ENCODE peak calls at places on chromosomes 4 and X, in five cellular contexts. One of them, this sample, is unnamed.

GRCh38 chr4:82753238-82753637 is 45.4 kb downstream of the SCD5 start:
- DNase-seq in COR-L47: no peak
- DNase-seq in Right ventricle myocardium superior: no peak
- DNase-seq in AG09309: no peak
- DNase-seq in NCI-H510A treated with DMSO at 0.1 percent for 48 hours: no peak
- DNase-seq in this sample: no peak

GRCh38 chr4:54929459-54929858 is 195.9 kb downstream of the KDR start:
- DNase-seq in COR-L47: no peak
- DNase-seq in Right ventricle myocardium superior: no peak
- DNase-seq in AG09309: no peak
- DNase-seq in NCI-H510A treated with DMSO at 0.1 percent for 48 hours: peak; percentile 81
- DNase-seq in this sample: peak; percentile 70

GRCh38 chr4:90254357-90254756 is 127.2 kb downstream of the CCSER1 start:
- DNase-seq in COR-L47: no peak
- DNase-seq in Right ventricle myocardium superior: no peak
- DNase-seq in AG09309: no peak
- DNase-seq in NCI-H510A treated with DMSO at 0.1 percent for 48 hours: no peak
- DNase-seq in this sample: no peak

GRCh38 chr4:133623847-133624246 is 474.8 kb downstream of the PCDH10 start:
- DNase-seq in COR-L47: no peak
- DNase-seq in Right ventricle myocardium superior: no peak
- DNase-seq in AG09309: no peak
- DNase-seq in NCI-H510A treated with DMSO at 0.1 percent for 48 hours: no peak
- DNase-seq in this sample: no peak

GRCh38 chr4:139457318-139457717 is 3.4 kb downstream of the RAB33B start:
- DNase-seq in COR-L47: no peak
- DNase-seq in Right ventricle myocardium superior: no peak
- DNase-seq in AG09309: no peak
- DNase-seq in NCI-H510A treated with DMSO at 0.1 percent for 48 hours: no peak
- DNase-seq in this sample: no peak

GRCh38 chr4:3779509-3779908 is 13.3 kb downstream of the ADRA2C start:
- DNase-seq in COR-L47: no peak
- DNase-seq in Right ventricle myocardium superior: no peak
- DNase-seq in AG09309: no peak
- DNase-seq in NCI-H510A treated with DMSO at 0.1 percent for 48 hours: no peak
- DNase-seq in this sample: no peak

GRCh38 chr4:171484681-171485080 is 328.5 kb upstream of the GALNTL6 start:
- DNase-seq in COR-L47: no peak
- DNase-seq in Right ventricle myocardium superior: no peak
- DNase-seq in AG09309: no peak
- DNase-seq in NCI-H510A treated with DMSO at 0.1 percent for 48 hours: no peak
- DNase-seq in this sample: no peak

GRCh38 chrX:47321386-47321785 is 49.0 kb upstream of the ZNF157 start:
- DNase-seq in COR-L47: no peak
- DNase-seq in Right ventricle myocardium superior: peak; percentile 52
- DNase-seq in AG09309: no peak
- DNase-seq in NCI-H510A treated with DMSO at 0.1 percent for 48 hours: no peak
- DNase-seq in this sample: no peak

GRCh38 chr4:54904953-54905352 is 220.4 kb downstream of the KDR start:
- DNase-seq in COR-L47: no peak
- DNase-seq in Right ventricle myocardium superior: no peak
- DNase-seq in AG09309: no peak
- DNase-seq in NCI-H510A treated with DMSO at 0.1 percent for 48 hours: no peak
- DNase-seq in this sample: no peak

GRCh38 chr4:123443401-123444297 is 47.1 kb downstream of the SPRY1 start:
- DNase-seq in COR-L47: no peak
- DNase-seq in Right ventricle myocardium superior: no peak
- DNase-seq in AG09309: no peak
- DNase-seq in NCI-H510A treated with DMSO at 0.1 percent for 48 hours: no peak
- DNase-seq in this sample: no peak

GRCh38 chrX:8274166-8274565 is 103.1 kb upstream of the VCX2 start:
- DNase-seq in COR-L47: no peak
- DNase-seq in Right ventricle myocardium superior: no peak
- DNase-seq in AG09309: no peak
- DNase-seq in NCI-H510A treated with DMSO at 0.1 percent for 48 hours: no peak
- DNase-seq in this sample: no peak

GRCh38 chrX:22395372-22395771 is 122.7 kb downstream of the CBLL2 start:
- DNase-seq in COR-L47: no peak
- DNase-seq in Right ventricle myocardium superior: no peak
- DNase-seq in AG09309: no peak
- DNase-seq in NCI-H510A treated with DMSO at 0.1 percent for 48 hours: no peak
- DNase-seq in this sample: no peak

GRCh38 chrX:69466546-69466945 is 37.6 kb upstream of the NALF2 start:
- DNase-seq in COR-L47: no peak
- DNase-seq in Right ventricle myocardium superior: no peak
- DNase-seq in AG09309: no peak
- DNase-seq in NCI-H510A treated with DMSO at 0.1 percent for 48 hours: no peak
- DNase-seq in this sample: no peak

GRCh38 chr4:168647976-168648375 is 151.1 kb downstream of the PALLD start:
- DNase-seq in COR-L47: no peak
- DNase-seq in Right ventricle myocardium superior: no peak
- DNase-seq in AG09309: no peak
- DNase-seq in NCI-H510A treated with DMSO at 0.1 percent for 48 hours: no peak
- DNase-seq in this sample: no peak

GRCh38 chrX:107935200-107935599 is 47.0 kb downstream of the TEX13B start:
- DNase-seq in COR-L47: no peak
- DNase-seq in Right ventricle myocardium superior: no peak
- DNase-seq in AG09309: no peak
- DNase-seq in NCI-H510A treated with DMSO at 0.1 percent for 48 hours: peak; percentile 0
- DNase-seq in this sample: no peak

GRCh38 chr4:120754590-120754989 is 167.9 kb downstream of the PRDM5 start:
- DNase-seq in COR-L47: no peak
- DNase-seq in Right ventricle myocardium superior: peak; percentile 58
- DNase-seq in AG09309: no peak
- DNase-seq in NCI-H510A treated with DMSO at 0.1 percent for 48 hours: peak; percentile 27
- DNase-seq in this sample: no peak

GRCh38 chr4:110085131-110085530 is 113.3 kb downstream of the ELOVL6 start:
- DNase-seq in COR-L47: peak; percentile 40
- DNase-seq in Right ventricle myocardium superior: no peak
- DNase-seq in AG09309: no peak
- DNase-seq in NCI-H510A treated with DMSO at 0.1 percent for 48 hours: peak; percentile 23
- DNase-seq in this sample: no peak

GRCh38 chr4:54539500-54540029 is 118.2 kb upstream of the KIT start:
- DNase-seq in COR-L47: no peak
- DNase-seq in Right ventricle myocardium superior: peak; percentile 79
- DNase-seq in AG09309: no peak
- DNase-seq in NCI-H510A treated with DMSO at 0.1 percent for 48 hours: peak; percentile 86
- DNase-seq in this sample: peak; percentile 27

GRCh38 chr4:130646886-130647285 is 1550.9 kb downstream of the C4orf33 start:
- DNase-seq in COR-L47: no peak
- DNase-seq in Right ventricle myocardium superior: no peak
- DNase-seq in AG09309: no peak
- DNase-seq in NCI-H510A treated with DMSO at 0.1 percent for 48 hours: no peak
- DNase-seq in this sample: no peak

GRCh38 chrX:29555465-29556091 is 659.8 kb upstream of the MAGEB2 start:
- DNase-seq in COR-L47: no peak
- DNase-seq in Right ventricle myocardium superior: no peak
- DNase-seq in AG09309: no peak
- DNase-seq in NCI-H510A treated with DMSO at 0.1 percent for 48 hours: no peak
- DNase-seq in this sample: no peak

GRCh38 chrX:67544871-67545771 is 1.3 kb downstream of the AR start:
- DNase-seq in COR-L47: no peak
- DNase-seq in Right ventricle myocardium superior: peak; percentile 42
- DNase-seq in AG09309: no peak
- DNase-seq in NCI-H510A treated with DMSO at 0.1 percent for 48 hours: no peak
- DNase-seq in this sample: no peak

GRCh38 chrX:81174286-81174685 is 27.4 kb downstream of the HMGN5 start:
- DNase-seq in COR-L47: no peak
- DNase-seq in Right ventricle myocardium superior: no peak
- DNase-seq in AG09309: no peak
- DNase-seq in NCI-H510A treated with DMSO at 0.1 percent for 48 hours: no peak
- DNase-seq in this sample: no peak

GRCh38 chrX:43940811-43941210 is 32.4 kb downstream of the NDP start:
- DNase-seq in COR-L47: no peak
- DNase-seq in Right ventricle myocardium superior: no peak
- DNase-seq in AG09309: no peak
- DNase-seq in NCI-H510A treated with DMSO at 0.1 percent for 48 hours: no peak
- DNase-seq in this sample: no peak

GRCh38 chrX:6169407-6169806 is 59.3 kb downstream of the NLGN4X start:
- DNase-seq in COR-L47: no peak
- DNase-seq in Right ventricle myocardium superior: no peak
- DNase-seq in AG09309: no peak
- DNase-seq in NCI-H510A treated with DMSO at 0.1 percent for 48 hours: no peak
- DNase-seq in this sample: no peak

GRCh38 chrX:22666441-22666840 is 333.3 kb upstream of the DDX53 start:
- DNase-seq in COR-L47: no peak
- DNase-seq in Right ventricle myocardium superior: no peak
- DNase-seq in AG09309: no peak
- DNase-seq in NCI-H510A treated with DMSO at 0.1 percent for 48 hours: no peak
- DNase-seq in this sample: no peak

GRCh38 chrX:153609917-153610833 is 11.2 kb upstream of the CCNQ start:
- DNase-seq in COR-L47: peak; percentile 73
- DNase-seq in Right ventricle myocardium superior: peak; percentile 86
- DNase-seq in AG09309: no peak
- DNase-seq in NCI-H510A treated with DMSO at 0.1 percent for 48 hours: peak; percentile 21
- DNase-seq in this sample: peak; percentile 65

GRCh38 chrX:33336783-33337182 is 125.4 kb upstream of the DMD start:
- DNase-seq in COR-L47: peak; percentile 40
- DNase-seq in Right ventricle myocardium superior: no peak
- DNase-seq in AG09309: no peak
- DNase-seq in NCI-H510A treated with DMSO at 0.1 percent for 48 hours: peak; percentile 32
- DNase-seq in this sample: no peak

GRCh38 chr4:73698217-73698616 is 42.2 kb upstream of the CXCL8 start:
- DNase-seq in COR-L47: no peak
- DNase-seq in Right ventricle myocardium superior: no peak
- DNase-seq in AG09309: no peak
- DNase-seq in NCI-H510A treated with DMSO at 0.1 percent for 48 hours: no peak
- DNase-seq in this sample: no peak

GRCh38 chr4:15244354-15244753 is 183.5 kb upstream of the C1QTNF7 start:
- DNase-seq in COR-L47: no peak
- DNase-seq in Right ventricle myocardium superior: no peak
- DNase-seq in AG09309: no peak
- DNase-seq in NCI-H510A treated with DMSO at 0.1 percent for 48 hours: no peak
- DNase-seq in this sample: no peak

GRCh38 chr4:160611181-160611580 is 1508.3 kb downstream of the RAPGEF2 start:
- DNase-seq in COR-L47: no peak
- DNase-seq in Right ventricle myocardium superior: no peak
- DNase-seq in AG09309: no peak
- DNase-seq in NCI-H510A treated with DMSO at 0.1 percent for 48 hours: no peak
- DNase-seq in this sample: no peak

GRCh38 chrX:48956728-48957414 is 536 bp downstream of the OTUD5 start:
- DNase-seq in COR-L47: no peak
- DNase-seq in Right ventricle myocardium superior: peak; percentile 42
- DNase-seq in AG09309: no peak
- DNase-seq in NCI-H510A treated with DMSO at 0.1 percent for 48 hours: no peak
- DNase-seq in this sample: no peak

GRCh38 chrX:107684956-107685385 is 56.7 kb downstream of the PRPS1 start:
- DNase-seq in COR-L47: no peak
- DNase-seq in Right ventricle myocardium superior: peak; percentile 87
- DNase-seq in AG09309: no peak
- DNase-seq in NCI-H510A treated with DMSO at 0.1 percent for 48 hours: no peak
- DNase-seq in this sample: no peak

GRCh38 chr4:8010618-8011017 is 71.0 kb upstream of the AFAP1 start:
- DNase-seq in COR-L47: peak; percentile 99
- DNase-seq in Right ventricle myocardium superior: no peak
- DNase-seq in AG09309: no peak
- DNase-seq in NCI-H510A treated with DMSO at 0.1 percent for 48 hours: peak; percentile 90
- DNase-seq in this sample: peak; percentile 99

GRCh38 chr4:138609943-138610350 is 367.8 kb upstream of the SLC7A11 start:
- DNase-seq in COR-L47: no peak
- DNase-seq in Right ventricle myocardium superior: no peak
- DNase-seq in AG09309: peak; percentile 58
- DNase-seq in NCI-H510A treated with DMSO at 0.1 percent for 48 hours: no peak
- DNase-seq in this sample: no peak

GRCh38 chr4:95693594-95693993 is 144.8 kb upstream of the UNC5C start:
- DNase-seq in COR-L47: peak; percentile 16
- DNase-seq in Right ventricle myocardium superior: no peak
- DNase-seq in AG09309: no peak
- DNase-seq in NCI-H510A treated with DMSO at 0.1 percent for 48 hours: no peak
- DNase-seq in this sample: no peak

GRCh38 chr4:38136604-38137003 is 176.4 kb downstream of the PTTG2 start:
- DNase-seq in COR-L47: no peak
- DNase-seq in Right ventricle myocardium superior: no peak
- DNase-seq in AG09309: no peak
- DNase-seq in NCI-H510A treated with DMSO at 0.1 percent for 48 hours: no peak
- DNase-seq in this sample: no peak

This sample was measured in NCI-H1092.